ENCODE peak calls at places on chromosomes 2 and 18, in seven cellular contexts. E, I, O, L, M, N and B are unnamed samples.

GRCh38 chr2:98912221-98912851 is 23.7 kb downstream of the CRACDL start:
- DNase-seq in E (peak; percentile 44), I (peak; percentile 87), O (no peak), L (no peak), M (peak; percentile 86), N (peak; percentile 75), B (peak; percentile 96)

GRCh38 chr2:146048141-146048540 is 1528.2 kb upstream of the ZEB2 start:
- DNase-seq in E (no peak), I (no peak), O (no peak), L (no peak), M (no peak), N (no peak), B (no peak)

GRCh38 chr2:117862459-117862858 is 48.0 kb downstream of the DDX18 start:
- DNase-seq in E (no peak), I (no peak), O (no peak), L (no peak), M (no peak), N (no peak), B (no peak)

GRCh38 chr2:241692448-241692847 is 5.8 kb upstream of the DTYMK start:
- DNase-seq in E (no peak), I (no peak), O (no peak), L (no peak), M (peak; percentile 80), N (no peak), B (peak; percentile 89)

GRCh38 chr2:29563697-29564096 is 357.7 kb downstream of the ALK start:
- DNase-seq in E (no peak), I (no peak), O (no peak), L (no peak), M (no peak), N (no peak), B (no peak)

GRCh38 chr2:173161040-173161439 is 85.4 kb downstream of the MAP3K20 start:
- DNase-seq in E (no peak), I (no peak), O (no peak), L (no peak), M (no peak), N (no peak), B (peak; percentile 26)

GRCh38 chr2:227153766-227154486 is 10.1 kb downstream of the COL4A4 start:
- DNase-seq in E (peak; percentile 37), I (no peak), O (no peak), L (peak; percentile 45), M (no peak), N (no peak), B (no peak)

GRCh38 chr18:8952174-8952573 is 150.3 kb upstream of the NDUFV2 start:
- DNase-seq in E (no peak), I (no peak), O (no peak), L (no peak), M (no peak), N (no peak), B (no peak)

GRCh38 chr2:26438926-26439325 is 37.2 kb downstream of the DRC1 start:
- DNase-seq in E (no peak), I (no peak), O (no peak), L (no peak), M (no peak), N (no peak), B (peak; percentile 40)

DNA sequence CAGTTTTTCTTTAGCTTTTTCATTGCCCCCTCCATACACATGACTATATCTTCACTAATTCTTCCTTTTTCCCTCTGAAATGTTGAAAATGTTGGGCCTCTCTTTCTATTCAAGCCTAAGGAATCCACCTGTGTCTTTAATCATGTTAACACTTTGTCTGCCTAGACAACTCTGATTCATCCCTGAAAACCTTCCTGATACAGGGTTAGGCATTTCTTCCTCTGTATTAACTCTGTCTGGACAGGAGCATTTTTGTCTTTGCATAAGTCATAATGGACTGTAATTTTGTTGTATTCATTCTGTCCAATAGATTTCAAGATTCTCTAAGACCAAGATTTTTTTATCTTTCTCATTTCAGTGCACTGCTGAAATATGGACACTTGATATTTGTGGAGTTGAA is 297.3 kb downstream of the IKZF2 start:
- DNase-seq in E (no peak), I (no peak), O (no peak), L (no peak), M (no peak), N (no peak), B (no peak)
- H3K9me3 ChIP-seq in E (no peaks in the 10 kb centered on the region), I (no peaks in the 10 kb centered on the region), O (no peaks in the 10 kb centered on the region), L (no peaks in the 10 kb centered on the region), M (no peaks in the 10 kb centered on the region), N (no peaks in the 10 kb centered on the region), B (no peaks in the 10 kb centered on the region)

GRCh38 chr2:102042196-102043041 is 50.7 kb downstream of the IL1R2 start:
- DNase-seq in E (no peak), I (no peak), O (no peak), L (no peak), M (no peak), N (no peak), B (no peak)
- H3K4me1 ChIP-seq in E (peaks cover 21% of the 10 kb centered on the region), I (peaks cover 15% of the 10 kb centered on the region), O (no peaks in the 10 kb centered on the region), L (peaks cover 3% of the 10 kb centered on the region), M (no peaks in the 10 kb centered on the region), N (no peaks in the 10 kb centered on the region), B (peaks cover 42% of the 10 kb centered on the region)

GRCh38 chr2:132469095-132469494 is 52.5 kb downstream of the GPR39 start:
- DNase-seq in E (no peak), I (no peak), O (no peak), L (no peak), M (no peak), N (no peak), B (no peak)
- H3K9me3 ChIP-seq in E (peaks cover 8% of the 10 kb centered on the region), I (peaks cover 6% of the 10 kb centered on the region), O (peaks cover 51% of the 10 kb centered on the region), L (no peaks in the 10 kb centered on the region), M (no peaks in the 10 kb centered on the region), N (peaks cover 16% of the 10 kb centered on the region), B (no peaks in the 10 kb centered on the region)

GRCh38 chr18:42614619-42615293 is 500.7 kb downstream of the RIT2 start:
- DNase-seq in E (no peak), I (peak; percentile 74), O (no peak), L (peak; percentile 25), M (peak; percentile 41), N (no peak), B (no peak)

GRCh38 chr18:42611134-42611533 is 504.4 kb downstream of the RIT2 start:
- DNase-seq in E (no peak), I (no peak), O (no peak), L (no peak), M (no peak), N (no peak), B (no peak)
- H3K4me1 ChIP-seq in E (peaks cover 21% of the 10 kb centered on the region), I (peaks cover 10% of the 10 kb centered on the region), O (no peaks in the 10 kb centered on the region), L (no peaks in the 10 kb centered on the region), M (no peaks in the 10 kb centered on the region), N (no peaks in the 10 kb centered on the region), B (no peaks in the 10 kb centered on the region)

GRCh38 chr2:88680916-88681315 is 10.6 kb upstream of the RPIA start:
- DNase-seq in E (no peak), I (no peak), O (no peak), L (no peak), M (no peak), N (peak; percentile 46), B (no peak)
- H3K9me3 ChIP-seq in E (peaks cover 5% of the 10 kb centered on the region), I (peaks cover 4% of the 10 kb centered on the region), O (peaks cover 14% of the 10 kb centered on the region), L (no peaks in the 10 kb centered on the region), M (no peaks in the 10 kb centered on the region), N (no peaks in the 10 kb centered on the region), B (no peaks in the 10 kb centered on the region)

GRCh38 chr2:191303349-191304005 is 58.3 kb downstream of the MYO1B start:
- DNase-seq in E (no peak), I (no peak), O (no peak), L (no peak), M (no peak), N (no peak), B (no peak)
- H3K4me1 ChIP-seq in E (peaks cover 50% of the 10 kb centered on the region), I (no peaks in the 10 kb centered on the region), O (no peaks in the 10 kb centered on the region), L (peaks cover 6% of the 10 kb centered on the region), M (peaks cover 14% of the 10 kb centered on the region), N (peaks cover 28% of the 10 kb centered on the region), B (peaks cover 45% of the 10 kb centered on the region)

GRCh38 chr2:176157499-176158305 is 595 bp downstream of the HOXD3 start:
- DNase-seq in E (no peak), I (peak; percentile 16), O (no peak), L (no peak), M (no peak), N (no peak), B (peak; percentile 69)
- H3K9me3 ChIP-seq in E (no peaks in the 10 kb centered on the region), I (no peaks in the 10 kb centered on the region), O (peaks cover 3% of the 10 kb centered on the region), L (no peaks in the 10 kb centered on the region), M (peaks cover 3% of the 10 kb centered on the region), N (no peaks in the 10 kb centered on the region), B (no peaks in the 10 kb centered on the region)

DNA sequence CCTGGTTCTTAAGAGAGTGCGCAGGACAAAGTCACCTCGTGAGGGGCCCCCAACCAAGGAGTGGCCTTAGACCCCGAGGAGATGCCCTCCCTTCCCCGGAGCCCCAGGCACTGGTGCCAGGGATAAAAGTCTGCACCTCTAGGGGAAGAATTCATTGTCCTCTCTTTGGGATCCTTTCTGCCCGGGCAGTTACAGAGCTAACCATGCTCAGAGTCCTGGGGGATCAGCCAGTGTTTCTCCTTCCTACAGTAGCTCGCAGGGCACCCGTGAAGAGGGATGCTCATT is 3.0 kb upstream of the LPIN1 start:
- DNase-seq in E (no peak), I (no peak), O (no peak), L (no peak), M (no peak), N (no peak), B (no peak)
- H3K4me1 ChIP-seq in E (peaks cover 53% of the 10 kb centered on the region), I (peaks cover 54% of the 10 kb centered on the region), O (peaks cover 51% of the 10 kb centered on the region), L (peaks cover 54% of the 10 kb centered on the region), M (peaks cover 39% of the 10 kb centered on the region), N (peaks cover 46% of the 10 kb centered on the region), B (peaks cover 16% of the 10 kb centered on the region)

DNA sequence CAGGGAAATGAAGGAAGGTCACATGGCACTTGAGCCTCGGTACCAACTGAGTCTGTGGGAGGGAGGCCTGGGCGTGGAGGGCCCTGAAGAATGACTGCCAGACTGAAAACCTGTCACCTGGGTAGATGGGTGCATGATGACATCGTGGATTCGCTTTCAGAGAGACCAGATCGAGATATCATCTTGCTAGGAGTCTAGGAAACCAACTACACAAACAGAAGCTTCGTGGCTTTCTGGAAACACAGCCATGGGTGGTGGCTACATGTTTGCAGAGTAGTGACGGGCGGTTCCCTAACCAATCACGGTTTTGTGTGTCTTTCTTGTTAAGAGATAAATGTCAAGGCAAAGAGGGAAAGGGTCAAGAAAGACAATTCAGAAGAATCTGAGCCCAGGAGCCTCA is 155.0 kb downstream of the EIPR1 start:
- DNase-seq in E (no peak), I (no peak), O (peak; percentile 23), L (no peak), M (no peak), N (no peak), B (no peak)
- H3K9me3 ChIP-seq in E (no peaks in the 10 kb centered on the region), I (no peaks in the 10 kb centered on the region), O (no peaks in the 10 kb centered on the region), L (no peaks in the 10 kb centered on the region), M (no peaks in the 10 kb centered on the region), N (no peaks in the 10 kb centered on the region), B (no peaks in the 10 kb centered on the region)

GRCh38 chr2:108626993-108627392 is 92.3 kb upstream of the RANBP2 start:
- DNase-seq in E (no peak), I (no peak), O (no peak), L (no peak), M (no peak), N (no peak), B (peak; percentile 29)
- H3K4me1 ChIP-seq in E (peaks cover 20% of the 10 kb centered on the region), I (peaks cover 1% of the 10 kb centered on the region), O (peaks cover 70% of the 10 kb centered on the region), L (peaks cover 36% of the 10 kb centered on the region), M (peaks cover 26% of the 10 kb centered on the region), N (peaks cover 9% of the 10 kb centered on the region), B (peaks cover 10% of the 10 kb centered on the region)